ENCODE peak calls at places on chromosomes 1 and 21, in six cellular contexts. G is AG04449; Y is stimulated activated CD4-positive, alpha-beta T cell treated with anti-CD3 and anti-CD28 coated beads, Interleukin-2, amount 100 ng/mL, for 48 hours; F is fibroblast of pulmonary artery; O is pancreas; H is stimulated activated CD8-positive, alpha-beta memory T cell treated with anti-CD3 and anti-CD28 coated beads, Interleukin-15, amount 100 ng/mL, for 24 hours. C is an unnamed sample.

GRCh38 chr1:230204852-230205251 is 137.8 kb downstream of the GALNT2 start:
- DNase-seq in F (peak), H (no peak), O (peak), G (no peak), Y (no peak), C (peak)

GRCh38 chr1:184118051-184118450 is 66.5 kb downstream of the TSEN15 start:
- DNase-seq in F (peak), G (peak), O (no peak), Y (no peak), H (no peak), C (no peak)

GRCh38 chr1:231872461-231872910 is 245.9 kb downstream of the DISC1 start:
- DNase-seq in F (peak), O (no peak), H (no peak), G (no peak), Y (no peak), C (no peak)

GRCh38 chr1:65208577-65208976 is 60.6 kb downstream of the AK4 start:
- DNase-seq in Y (no peak), H (no peak), F (no peak), O (no peak), G (no peak), C (no peak)

GRCh38 chr1:115710859-115711624 is 57.5 kb downstream of the CASQ2 start:
- DNase-seq in H (no peak), F (no peak), Y (no peak), G (no peak), O (no peak), C (no peak)

GRCh38 chr21:45348591-45349327 is 56.2 kb upstream of the COL18A1 start:
- DNase-seq in Y (no peak), O (no peak), H (no peak), G (no peak), F (no peak), C (no peak)

GRCh38 chr21:29671728-29672127 is 268.1 kb downstream of the GRIK1 start:
- DNase-seq in F (no peak), O (no peak), H (no peak), Y (no peak), G (no peak), C (no peak)

GRCh38 chr1:212485895-212486590 is 53.3 kb downstream of the NENF start:
- DNase-seq in Y (no peak), G (peak), F (peak), H (no peak), O (no peak), C (peak)

GRCh38 chr1:61887076-61887867 is 145.0 kb downstream of the PATJ start:
- DNase-seq in F (peak), Y (no peak), O (no peak), G (no peak), H (no peak), C (no peak)

GRCh38 chr21:25889996-25890395 is 155.2 kb downstream of the GABPA start:
- DNase-seq in G (no peak), H (no peak), Y (no peak), F (no peak), O (no peak), C (no peak)

GRCh38 chr1:6027591-6027990 is 18.1 kb upstream of the KCNAB2 start:
- DNase-seq in O (no peak), F (no peak), H (no peak), Y (peak), G (no peak), C (no peak)